ENCODE peak calls at places on chromosome 11, in eight cellular contexts. X is GM23338, A is HCT116, N is K562, T is H1, K is HepG2, Y is SK-N-SH, V is GM12878. I is an unnamed sample.

GRCh38 chr11:77244277-77245014 is 57.0 kb downstream of the GDPD4 start:
- DNase-seq in X (no peak), A (no peak), N (no peak), T (no peak), K (peak), Y (no peak), V (no peak), I (peak)

GRCh38 chr11:77473001-77473800 is 693 bp downstream of the PAK1 start:
- DNase-seq in X (peak), A (no peak), N (peak), T (peak), K (no peak), Y (peak), V (no peak), I (no peak)

GRCh38 chr11:58927393-58928081 is 11.8 kb upstream of the GLYATL1 start:
- DNase-seq in X (peak), A (no peak), N (no peak), T (peak), K (peak), Y (peak), V (no peak), I (no peak)

GRCh38 chr11:75831915-75832502 is 17.0 kb downstream of the UVRAG start:
- DNase-seq in X (no peak), A (no peak), N (no peak), T (no peak), K (no peak), Y (no peak), V (no peak), I (no peak)

GRCh38 chr11:6630632-6631291 is 11.5 kb upstream of the TPP1 start:
- DNase-seq in X (peak), A (no peak), N (no peak), T (peak), K (no peak), Y (no peak), V (no peak), I (no peak)

GRCh38 chr11:121059605-121060004 is 35.7 kb downstream of the TBCEL start:
- DNase-seq in X (no peak), A (no peak), N (no peak), T (no peak), K (no peak), Y (no peak), V (peak), I (no peak)

GRCh38 chr11:1391165-1392010 is 1.7 kb downstream of the BRSK2 start:
- DNase-seq in X (peak), A (no peak), N (no peak), T (peak), K (no peak), Y (peak), V (no peak), I (no peak)

GRCh38 chr11:109993786-109994185 is 99.4 kb upstream of the ZC3H12C start:
- DNase-seq in X (no peak), A (no peak), N (no peak), T (no peak), K (no peak), Y (no peak), V (no peak), I (no peak)

GRCh38 chr11:129695543-129696308 is 119.9 kb upstream of the TMEM45B start:
- DNase-seq in X (peak), A (peak), N (peak), T (peak), K (peak), Y (peak), V (no peak), I (peak)

GRCh38 chr11:116703421-116703820 is 69.4 kb downstream of the BUD13 start:
- DNase-seq in X (peak), A (no peak), N (no peak), T (peak), K (no peak), Y (peak), V (no peak), I (no peak)

GRCh38 chr11:78195917-78196545 is 7.3 kb downstream of the USP35 start:
- DNase-seq in X (no peak), A (no peak), N (no peak), T (no peak), K (no peak), Y (no peak), V (no peak), I (no peak)

GRCh38 chr11:17813391-17814059 is 78.9 kb downstream of the KCNC1 start:
- DNase-seq in X (no peak), A (no peak), N (no peak), T (no peak), K (no peak), Y (no peak), V (no peak), I (peak)

GRCh38 chr11:73280606-73281005 is 8.5 kb downstream of the P2RY6 start:
- DNase-seq in X (no peak), A (no peak), N (no peak), T (no peak), K (no peak), Y (no peak), V (no peak), I (no peak)

GRCh38 chr11:2800655-2801531 is 84.7 kb downstream of the CDKN1C start:
- DNase-seq in X (no peak), A (no peak), N (no peak), T (peak), K (no peak), Y (no peak), V (no peak), I (no peak)

GRCh38 chr11:109853156-109853776 is 239.9 kb upstream of the ZC3H12C start:
- DNase-seq in X (peak), A (peak), N (peak), T (no peak), K (peak), Y (no peak), V (peak), I (peak)

GRCh38 chr11:133821776-133822175 is 23.5 kb downstream of the SPATA19 start:
- DNase-seq in X (peak), A (peak), N (peak), T (peak), K (peak), Y (peak), V (no peak), I (no peak)

GRCh38 chr11:15186146-15186545 is 71.4 kb downstream of the INSC start:
- DNase-seq in X (no peak), A (no peak), N (no peak), T (no peak), K (no peak), Y (no peak), V (no peak), I (no peak)

GRCh38 chr11:46277623-46278386 is at the start of gene CREB3L1:
- DNase-seq in X (peak), A (no peak), N (peak), T (peak), K (no peak), Y (peak), V (no peak), I (no peak)

DNA sequence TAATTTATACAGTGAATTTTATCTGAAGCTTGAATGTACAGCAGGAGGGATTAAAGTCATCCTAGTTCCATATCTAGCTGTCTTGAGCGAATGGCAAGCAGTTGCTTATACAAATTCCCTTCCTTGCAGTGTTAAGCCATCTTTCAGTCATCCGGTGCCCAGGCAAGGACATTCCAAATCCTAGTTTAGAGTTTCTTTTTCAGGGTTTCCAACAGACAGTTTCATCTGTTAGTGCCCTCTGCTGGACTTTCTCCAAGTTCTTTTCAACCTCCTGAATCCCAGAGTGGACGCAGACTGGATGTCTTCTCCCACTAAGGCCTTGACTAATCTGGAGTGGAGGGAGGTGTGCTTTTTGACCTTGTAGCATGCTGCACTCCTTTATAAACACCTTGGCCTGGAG is 45.4 kb downstream of the GRAMD1B start:
- DNase-seq in X (peak), A (no peak), N (no peak), T (no peak), K (no peak), Y (peak), V (no peak), I (peak)
- H2AFZ ChIP-seq in X (no peak), A (peak), N (no peak), T (no peak), K (no peak), Y (peak), V (no peak), I (no peak)

DNA sequence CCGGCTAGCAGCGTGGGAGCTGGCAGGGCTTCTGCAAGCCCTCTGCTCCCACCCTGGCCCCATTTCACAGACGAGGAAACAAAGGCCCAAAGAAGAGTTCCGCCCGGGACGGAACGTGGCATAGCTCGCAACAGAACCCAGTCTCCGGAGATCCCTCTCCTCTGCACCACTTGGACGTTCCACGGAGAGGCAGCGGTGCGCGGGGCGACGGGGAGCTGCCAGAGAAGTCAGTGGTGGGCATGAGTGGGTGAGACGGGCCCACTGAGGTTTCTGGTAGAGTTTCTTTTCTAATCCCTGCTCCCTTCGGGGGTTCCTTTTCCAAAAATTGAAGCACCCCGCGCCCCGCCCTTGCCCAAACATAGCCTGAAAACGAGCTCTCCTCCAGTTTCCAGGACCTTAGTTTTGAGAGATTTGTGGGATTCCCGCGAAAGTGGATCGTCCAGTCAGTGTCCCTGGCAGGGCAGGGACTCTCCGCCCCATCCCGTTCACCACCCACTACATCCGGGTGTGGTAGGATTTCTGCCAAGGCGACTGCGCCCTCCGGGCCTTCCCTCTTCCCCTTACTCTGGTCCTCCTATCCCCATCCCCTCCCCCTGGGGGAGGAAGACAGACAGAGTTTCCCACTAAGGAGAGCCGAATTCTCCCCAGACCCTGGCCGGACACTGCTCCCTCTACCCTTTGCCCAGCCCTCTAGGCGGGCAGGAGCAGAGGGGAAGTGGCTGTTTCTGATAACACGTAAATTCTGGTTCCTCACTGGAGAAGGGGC is 764 bp upstream of the NECTIN1 start:
- DNase-seq in X (peak), A (peak), N (no peak), T (peak), K (no peak), Y (peak), V (no peak), I (peak)
- TF ChIP-seq POLR2AphosphoS5 in X (no peak), A (peak), N (no peak), T (no peak), K (no peak), Y (peak), V (no peak), I (no peak)

GRCh38 chr11:64083681-64084080 is 48.0 kb downstream of the FLRT1 start:
- DNase-seq in X (no peak), A (no peak), N (no peak), T (no peak), K (no peak), Y (no peak), V (no peak), I (no peak)
- H3K4me2 ChIP-seq in X (no peak), A (no peak), N (no peak), T (no peak), K (no peak), Y (no peak), V (no peak), I (no peak)

DNA sequence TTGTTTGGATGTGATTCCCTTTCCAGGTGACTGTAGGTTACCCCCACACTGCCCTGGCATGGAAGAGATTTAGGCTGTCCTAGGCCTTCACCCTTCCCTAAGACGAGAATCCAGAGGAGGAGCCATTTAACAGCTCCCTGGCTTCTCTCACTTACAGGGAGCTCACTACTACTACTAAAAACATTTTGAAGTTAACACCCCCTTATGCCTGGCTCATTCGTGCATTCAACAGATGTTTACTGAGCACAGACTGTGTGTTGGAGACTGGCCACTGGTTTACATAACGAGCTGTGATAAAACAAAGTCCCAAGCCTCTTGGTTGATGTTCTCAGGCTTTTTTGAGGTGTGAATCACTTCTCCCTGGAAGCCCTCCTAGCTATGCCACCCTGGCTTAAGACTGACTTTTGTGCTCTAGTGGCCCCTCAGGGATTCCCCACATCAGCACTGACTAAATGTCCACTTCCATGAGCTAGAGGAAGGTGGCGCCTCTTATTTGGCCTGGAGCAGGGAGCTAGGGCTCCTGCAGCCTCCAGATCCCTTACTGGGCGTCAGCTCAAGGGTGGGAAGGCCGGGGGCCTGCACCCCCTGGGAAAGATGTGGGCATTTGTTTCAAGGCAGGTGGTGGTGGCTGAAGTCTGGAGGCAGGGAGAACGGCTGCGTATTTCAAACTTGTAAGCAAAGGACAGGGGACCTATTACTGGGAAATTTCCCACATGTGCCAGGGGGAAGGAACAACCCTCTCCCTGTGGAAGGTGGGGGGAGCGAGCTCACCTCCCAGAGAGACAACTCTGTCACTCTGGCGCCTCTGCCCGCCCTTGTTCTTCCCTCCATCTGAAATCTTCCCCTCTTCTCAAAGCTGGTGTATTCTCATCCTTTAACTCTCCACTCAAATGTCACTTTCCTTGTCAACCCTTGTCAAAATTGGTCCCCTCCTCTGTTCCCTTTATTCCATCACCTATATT is 19.4 kb upstream of the MALAT1 start:
- DNase-seq in X (peak), A (no peak), N (no peak), T (peak), K (no peak), Y (peak), V (no peak), I (peak)
- H2AFZ ChIP-seq in X (peak), A (no peak), N (peak), T (no peak), K (peak), Y (no peak), V (no peak), I (peak)

GRCh38 chr11:126312903-126313460 is 9.1 kb downstream of the DCPS start:
- DNase-seq in X (no peak), A (no peak), N (no peak), T (no peak), K (no peak), Y (no peak), V (no peak), I (no peak)

GRCh38 chr11:126311464-126312291 is 7.8 kb downstream of the DCPS start:
- DNase-seq in X (no peak), A (no peak), N (no peak), T (no peak), K (no peak), Y (no peak), V (peak), I (no peak)

GRCh38 chr11:126310992-126311310 is 7.1 kb downstream of the DCPS start:
- DNase-seq in X (no peak), A (no peak), N (no peak), T (no peak), K (no peak), Y (no peak), V (no peak), I (no peak)

GRCh38 chr11:126308271-126308671 is 4.4 kb downstream of the DCPS start:
- DNase-seq in X (no peak), A (no peak), N (no peak), T (no peak), K (no peak), Y (no peak), V (no peak), I (no peak)

DNA sequence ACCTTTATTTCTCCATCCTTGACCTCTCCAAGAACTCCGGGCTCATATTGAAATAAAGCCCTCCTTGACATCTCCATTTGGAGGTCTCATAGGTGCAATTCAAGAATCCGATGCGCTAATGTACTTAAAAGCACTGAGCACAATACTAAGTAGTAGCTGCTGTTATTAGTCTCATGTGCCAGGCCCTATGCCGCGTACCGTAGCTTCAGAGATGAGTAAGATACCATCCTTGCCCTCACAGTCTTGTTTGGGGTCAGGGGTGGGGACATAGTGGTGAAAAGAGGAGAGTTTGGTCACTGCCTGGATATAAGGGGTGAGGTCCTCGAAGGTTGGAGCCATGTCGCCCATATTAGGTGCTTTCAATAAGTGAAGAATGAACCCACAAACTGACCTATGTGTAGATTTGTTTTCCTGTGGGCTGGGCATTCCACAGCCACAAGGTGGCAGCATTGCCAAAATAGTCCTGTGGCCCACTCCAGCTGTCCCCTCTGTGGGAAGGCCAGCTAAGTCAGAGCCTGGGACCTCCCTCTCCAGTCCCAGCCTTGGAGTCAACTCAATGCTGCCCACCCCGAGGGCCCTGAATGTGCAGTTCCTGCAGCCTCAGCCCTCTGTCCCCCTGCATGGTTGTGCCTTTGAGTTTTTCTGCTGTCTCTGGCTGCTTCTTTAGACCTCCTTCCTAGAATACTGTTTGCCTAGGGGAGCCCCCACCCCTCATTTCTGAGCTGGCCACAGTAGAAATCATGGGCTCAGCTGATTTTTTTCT is 6.5 kb downstream of the DCPS start:
- DNase-seq in X (peak), A (peak), N (peak), T (peak), K (peak), Y (peak), V (no peak), I (peak)
- TF ChIP-seq POLR2AphosphoS5 in X (no peak), A (no peak), N (no peak), T (no peak), K (no peak), Y (no peak), V (no peak), I (peak)

DNA sequence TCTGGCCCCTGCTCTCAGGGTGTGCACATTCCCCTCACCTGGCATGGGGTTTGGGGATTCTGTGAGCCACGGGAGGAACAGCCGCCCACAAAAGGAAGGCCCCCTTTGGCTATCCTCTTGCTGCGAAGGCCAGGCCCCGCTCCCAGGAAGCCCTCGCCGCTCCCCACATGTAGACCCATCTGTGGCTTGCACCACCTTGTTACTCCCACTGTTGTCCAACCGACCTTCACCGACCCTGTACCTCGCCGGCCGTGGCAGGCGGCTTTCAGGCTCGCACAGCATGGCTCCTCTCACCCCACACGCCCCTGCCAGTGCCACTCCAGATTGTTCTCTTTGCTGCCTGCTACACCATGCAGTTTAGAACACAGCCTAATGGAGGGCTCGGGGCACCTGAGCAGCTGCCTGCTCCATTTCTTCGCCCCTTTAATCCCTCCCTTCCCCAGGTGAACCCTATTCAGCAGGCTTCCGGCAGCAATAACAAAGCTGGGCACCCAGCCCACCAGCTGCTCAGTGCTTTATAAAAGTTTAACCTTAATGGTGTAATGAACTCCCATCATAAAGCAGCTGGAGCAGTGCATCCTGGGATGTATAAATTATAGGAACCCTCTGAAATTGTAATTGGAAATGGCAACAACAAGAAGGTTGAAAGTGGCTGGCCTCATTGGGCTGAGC is 10.7 kb downstream of the DAGLA start:
- DNase-seq in X (no peak), A (no peak), N (no peak), T (no peak), K (no peak), Y (no peak), V (no peak), I (no peak)
- H3K4me2 ChIP-seq in X (peak), A (no peak), N (no peak), T (no peak), K (no peak), Y (no peak), V (no peak), I (no peak)